ENCODE peak calls at places on chromosome 22, in five cellular contexts. L, Q, Z, P and A are unnamed samples.

GRCh38 chr22:47160141-47160541 is 397.7 kb downstream of the TBC1D22A start:
- DNase-seq in L (no peak), Q (no peak), Z (no peak), P (no peak), A (no peak)

GRCh38 chr22:31343235-31344191 is 2.6 kb downstream of the PATZ1 start:
- DNase-seq in L (no peak), Q (no peak), Z (no peak), P (no peak), A (peak)

GRCh38 chr22:43841742-43842141 is 20.6 kb downstream of the SULT4A1 start:
- DNase-seq in L (no peak), Q (no peak), Z (no peak), P (no peak), A (no peak)

GRCh38 chr22:38973289-38974169 is 8.6 kb upstream of the APOBEC3B start:
- DNase-seq in L (peak), Q (no peak), Z (peak), P (peak), A (peak)

GRCh38 chr22:40766956-40767355 is 52.2 kb downstream of the SLC25A17 start:
- DNase-seq in L (no peak), Q (no peak), Z (no peak), P (no peak), A (no peak)

GRCh38 chr22:50444663-50445062 is 30.2 kb downstream of the SBF1 start:
- DNase-seq in L (peak), Q (no peak), Z (no peak), P (no peak), A (peak)

GRCh38 chr22:40635008-40635939 is 1.2 kb downstream of the MRTFA start:
- DNase-seq in L (no peak), Q (no peak), Z (no peak), P (no peak), A (no peak)

GRCh38 chr22:17774206-17774927 is at the start of gene BID:
- DNase-seq in L (no peak), Q (peak), Z (peak), P (peak), A (no peak)

GRCh38 chr22:23891726-23892125 is 2.5 kb upstream of the MIF start:
- DNase-seq in L (no peak), Q (no peak), Z (no peak), P (no peak), A (no peak)

GRCh38 chr22:49298834-49299750 is 528.6 kb downstream of the BRD1 start:
- DNase-seq in L (no peak), Q (no peak), Z (no peak), P (no peak), A (no peak)

GRCh38 chr22:27880778-27881394 is 38.2 kb downstream of the PITPNB start:
- DNase-seq in L (peak), Q (peak), Z (no peak), P (peak), A (peak)

GRCh38 chr22:20021196-20022181 is 579 bp downstream of the TANGO2 start:
- DNase-seq in L (peak), Q (peak), Z (no peak), P (no peak), A (no peak)

GRCh38 chr22:50473088-50473487 is 1.7 kb downstream of the SBF1 start:
- DNase-seq in L (no peak), Q (no peak), Z (no peak), P (peak), A (peak)

GRCh38 chr22:25763239-25763777 is 21.3 kb downstream of the MYO18B start:
- DNase-seq in L (peak), Q (no peak), Z (no peak), P (no peak), A (no peak)

GRCh38 chr22:46051646-46052045 is 74.7 kb upstream of the WNT7B start:
- DNase-seq in L (no peak), Q (no peak), Z (no peak), P (no peak), A (no peak)

GRCh38 chr22:46031965-46032851 is 55.2 kb upstream of the WNT7B start:
- DNase-seq in L (no peak), Q (no peak), Z (no peak), P (no peak), A (no peak)

GRCh38 chr22:27876684-27877083 is 42.4 kb downstream of the PITPNB start:
- DNase-seq in L (peak), Q (no peak), Z (no peak), P (no peak), A (no peak)

GRCh38 chr22:28112548-28113043 is 193.5 kb upstream of the PITPNB start:
- DNase-seq in L (peak), Q (peak), Z (no peak), P (peak), A (peak)

GRCh38 chr22:44365196-44365802 is 52.5 kb upstream of the SHISAL1 start:
- DNase-seq in L (no peak), Q (no peak), Z (no peak), P (no peak), A (no peak)

GRCh38 chr22:45397806-45398205 is 15.6 kb downstream of the SMC1B start:
- DNase-seq in L (no peak), Q (no peak), Z (no peak), P (no peak), A (peak)

GRCh38 chr22:39661842-39662676 is 91.5 kb downstream of the CACNA1I start:
- DNase-seq in L (no peak), Q (no peak), Z (peak), P (no peak), A (peak)

GRCh38 chr22:44024288-44024908 is at the start of gene PARVB:
- DNase-seq in L (no peak), Q (peak), Z (no peak), P (no peak), A (no peak)

GRCh38 chr22:23216331-23217170 is 36.2 kb downstream of the BCR start:
- DNase-seq in L (no peak), Q (no peak), Z (peak), P (no peak), A (no peak)